ENCODE peak calls at places on chromosomes 2 and 18, in six cellular contexts. M is AG09319, F is cardiac muscle cell, C is neural crest cell, Y is HFFc6, B is right atrium auricular region. O is an unnamed sample.

GRCh38 chr2:36169843-36170242 is 185.7 kb upstream of the CRIM1 start:
- DNase-seq in C (no peak), B (no peak), M (no peak), F (peak; percentile 3), Y (no peak), O (no peak)

GRCh38 chr2:141200191-141200590 is 930.6 kb downstream of the LRP1B start:
- DNase-seq in B (no peak), F (no peak), Y (no peak), C (no peak), M (no peak), O (no peak)

GRCh38 chr2:65464604-65465003 is 32.2 kb upstream of the SPRED2 start:
- DNase-seq in F (no peak), B (no peak), M (peak; percentile 43), C (no peak), Y (peak; percentile 55), O (no peak)

GRCh38 chr18:25979358-25979727 is 111.1 kb downstream of the SS18 start:
- DNase-seq in Y (no peak), B (no peak), M (no peak), F (no peak), C (no peak), O (no peak)

GRCh38 chr2:223576873-223577272 is 25.3 kb downstream of the SCG2 start:
- DNase-seq in Y (peak; percentile 88), B (peak; percentile 59), C (no peak), M (peak; percentile 86), F (no peak), O (no peak)

GRCh38 chr2:227473019-227473461 is 1.1 kb downstream of the AGFG1 start:
- DNase-seq in Y (no peak), C (no peak), F (no peak), M (no peak), B (no peak), O (no peak)

GRCh38 chr2:179584760-179585159 is 276.7 kb downstream of the ZNF385B start:
- DNase-seq in C (no peak), B (no peak), Y (no peak), M (no peak), F (no peak), O (no peak)

GRCh38 chr18:46621111-46621766 is 35.8 kb downstream of the LOXHD1 start:
- DNase-seq in M (no peak), C (no peak), F (no peak), B (no peak), Y (no peak), O (no peak)

GRCh38 chr2:160308915-160309314 is 108.8 kb upstream of the ITGB6 start:
- DNase-seq in C (no peak), Y (peak; percentile 84), M (no peak), B (no peak), F (no peak), O (no peak)

GRCh38 chr2:223083402-223084070 is 31.5 kb downstream of the KCNE4 start:
- DNase-seq in Y (no peak), F (no peak), B (no peak), M (no peak), C (no peak), O (no peak)

GRCh38 chr2:33014268-33014667 is 67.5 kb downstream of the LTBP1 start:
- DNase-seq in B (no peak), M (no peak), F (no peak), Y (no peak), C (no peak), O (no peak)

GRCh38 chr2:97662386-97662894 is 1.4 kb downstream of the ACTR1B start:
- DNase-seq in Y (no peak), F (no peak), M (no peak), C (no peak), B (no peak), O (no peak)

GRCh38 chr18:5895886-5896740 is 791 bp upstream of the TMEM200C start:
- DNase-seq in Y (no peak), B (no peak), M (no peak), F (peak; percentile 81), C (peak; percentile 63), O (peak; percentile 59)

GRCh38 chr2:168635065-168635577 is 167.3 kb upstream of the NOSTRIN start:
- DNase-seq in Y (no peak), M (no peak), B (peak; percentile 68), F (peak; percentile 26), C (no peak), O (no peak)

GRCh38 chr2:105287692-105288091 is 41.8 kb downstream of the TGFBRAP1 start:
- DNase-seq in F (peak; percentile 64), Y (peak; percentile 15), C (peak; percentile 22), B (no peak), M (no peak), O (peak; percentile 37)

GRCh38 chr2:225512873-225513580 is 113.5 kb downstream of the NYAP2 start:
- DNase-seq in Y (peak; percentile 40), F (no peak), M (peak; percentile 2), B (no peak), C (no peak), O (no peak)

GRCh38 chr2:3043726-3044125 is 333.9 kb downstream of the EIPR1 start:
- DNase-seq in M (no peak), C (no peak), Y (no peak), B (peak; percentile 47), F (no peak), O (no peak)

GRCh38 chr2:24720310-24720709 is 72.9 kb downstream of the PTRHD1 start:
- DNase-seq in B (no peak), C (no peak), Y (no peak), M (no peak), F (no peak), O (no peak)

DNA sequence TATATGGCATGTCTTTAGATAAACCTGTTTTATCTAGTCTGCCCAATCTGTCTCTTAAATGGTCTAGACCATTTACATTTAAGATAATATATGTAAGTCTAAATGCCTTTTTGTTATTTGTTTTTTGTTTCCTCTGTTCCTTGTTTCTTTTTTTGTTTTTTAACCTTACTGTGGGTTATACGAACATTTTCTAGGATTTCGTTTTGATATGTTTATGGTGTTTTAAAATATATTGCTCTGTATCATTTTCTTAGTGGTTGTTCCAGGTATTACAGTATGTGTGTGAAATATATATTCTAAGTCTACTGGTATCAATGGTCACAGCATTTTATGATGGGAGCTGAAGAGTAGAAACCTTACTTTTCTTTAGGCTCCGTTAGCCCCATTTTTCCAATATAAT is 13.4 kb downstream of the BCL2L11 start:
- DNase-seq in Y (no peak), F (no peak), M (no peak), B (no peak), C (no peak), O (no peak)
- TF ChIP-seq CTCF in Y (peak; percentile 70), F (no peak), M (no peak), B (peak; percentile 39), C (peak; percentile 53), O (peak; percentile 65)

GRCh38 chr2:239002591-239002959 is 154.7 kb downstream of the TWIST2 start:
- DNase-seq in B (no peak), C (no peak), F (no peak), M (no peak), Y (no peak), O (no peak)

GRCh38 chr2:239005586-239005985 is 157.7 kb downstream of the TWIST2 start:
- DNase-seq in B (no peak), Y (no peak), F (no peak), M (no peak), C (no peak), O (no peak)

GRCh38 chr2:239001794-239002193 is 153.9 kb downstream of the TWIST2 start:
- DNase-seq in Y (no peak), C (no peak), F (no peak), M (no peak), B (no peak), O (no peak)

GRCh38 chr2:239003933-239004636 is 156.2 kb downstream of the TWIST2 start:
- DNase-seq in F (no peak), M (no peak), C (no peak), B (no peak), Y (no peak), O (no peak)

DNA sequence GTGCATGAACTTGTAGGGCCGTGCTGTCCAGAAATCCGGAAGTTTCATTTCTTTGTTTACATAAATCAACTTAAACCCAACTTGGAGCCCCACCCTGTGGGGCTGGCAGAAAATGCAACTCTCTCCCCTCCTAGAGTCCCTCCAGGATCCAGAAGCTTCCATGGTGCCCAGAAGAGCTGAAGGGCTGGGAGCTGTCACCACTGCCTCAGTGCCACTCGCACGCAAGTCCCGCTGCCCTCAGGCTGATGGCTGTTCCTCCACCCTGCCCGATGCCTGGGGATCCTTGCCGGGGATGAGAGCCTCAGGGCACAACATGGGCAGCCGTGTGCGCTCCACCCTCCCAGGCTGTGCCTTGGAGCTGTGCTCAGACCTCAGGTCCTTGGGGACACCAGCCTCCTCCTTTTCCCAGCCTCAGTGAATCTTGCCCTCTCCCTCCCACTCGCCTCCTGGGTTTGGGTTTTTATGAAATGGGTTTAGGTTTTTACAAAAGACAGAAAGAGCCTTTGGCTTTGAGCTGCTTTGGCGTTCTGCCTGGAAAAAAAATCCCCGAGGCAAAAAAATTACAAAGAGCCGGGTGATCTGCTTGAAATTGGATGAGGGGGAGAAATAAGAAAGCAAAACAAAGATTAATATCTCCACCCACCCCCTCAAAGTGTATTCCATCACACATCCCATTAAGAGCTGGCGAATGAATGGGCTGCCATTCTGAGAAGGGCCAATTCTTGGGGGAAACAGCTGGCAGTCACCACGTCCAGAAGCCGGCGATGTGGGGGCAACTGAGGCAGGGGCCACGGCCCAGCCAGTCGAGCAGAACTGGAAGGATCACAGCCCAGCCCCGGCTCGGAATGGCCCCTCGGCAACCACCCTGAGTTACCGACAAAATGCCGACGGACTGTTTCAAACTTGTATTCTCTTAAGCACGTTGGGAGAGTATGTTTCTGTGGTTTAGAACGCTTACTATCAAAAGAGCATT is 155.4 kb downstream of the TWIST2 start:
- DNase-seq in C (no peak), B (no peak), F (no peak), M (peak; percentile 83), Y (peak; percentile 73), O (no peak)
- TF ChIP-seq CTCF in C (no peak), B (no peak), F (peak; percentile 35), M (peak; percentile 67), Y (peak; percentile 68), O (no peak)

GRCh38 chr18:13834501-13835015 is 10.6 kb downstream of the MC5R start:
- DNase-seq in F (no peak), M (no peak), C (no peak), Y (no peak), B (no peak), O (no peak)

GRCh38 chr18:13826209-13826608 is 2.3 kb downstream of the MC5R start:
- DNase-seq in F (no peak), B (no peak), Y (no peak), C (no peak), M (no peak), O (no peak)

GRCh38 chr18:13836559-13836958 is 12.6 kb downstream of the MC5R start:
- DNase-seq in F (no peak), Y (no peak), M (no peak), C (no peak), B (no peak), O (no peak)

GRCh38 chr18:13835202-13835601 is 11.3 kb downstream of the MC5R start:
- DNase-seq in F (no peak), M (no peak), B (no peak), Y (no peak), C (no peak), O (no peak)

GRCh38 chr18:13831864-13832508 is 8.0 kb downstream of the MC5R start:
- DNase-seq in B (peak; percentile 55), F (no peak), M (no peak), C (no peak), Y (no peak), O (peak; percentile 25)
- TF ChIP-seq CTCF in B (no peak), F (no peak), M (no peak), C (peak; percentile 31), Y (peak; percentile 35), O (no peak)

GRCh38 chr2:128404709-128405466 is 86.2 kb upstream of the HS6ST1 start:
- DNase-seq in M (no peak), B (no peak), C (no peak), F (no peak), Y (no peak), O (no peak)
- TF ChIP-seq CTCF in M (no peak), B (no peak), C (no peak), F (no peak), Y (no peak), O (no peak)

O was measured in endothelial cell.